ENCODE peak calls at places on chromosome 12, in eight cellular contexts. I, T, C, U, D, V, L and P are unnamed samples.

GRCh38 chr12:100573499-100574261 is at the start of gene GAS2L3:
- DNase-seq in T (peak), D (peak), C (peak), L (peak), I (no peak), V (peak), U (peak), P (peak)

GRCh38 chr12:58639323-58639934 is 280.9 kb downstream of the LRIG3 start:
- DNase-seq in T (no peak), L (no peak), U (no peak), D (no peak), C (peak), V (no peak), I (no peak), P (no peak)

GRCh38 chr12:64522316-64522715 is 70.4 kb downstream of the TBK1 start:
- DNase-seq in C (peak), T (no peak), V (peak), D (no peak), U (no peak), I (no peak), L (no peak), P (no peak)

GRCh38 chr12:2498961-2499500 is 295.7 kb upstream of the FKBP4 start:
- DNase-seq in D (no peak), C (no peak), V (no peak), T (no peak), L (no peak), I (no peak), U (no peak), P (no peak)

GRCh38 chr12:21599143-21599999 is 5.3 kb downstream of the GYS2 start:
- DNase-seq in I (no peak), T (no peak), C (no peak), D (no peak), L (no peak), V (no peak), U (no peak), P (no peak)

GRCh38 chr12:2052861-2053674 is at the start of gene CACNA1C:
- DNase-seq in U (peak), I (peak), C (peak), D (peak), L (peak), V (no peak), T (peak), P (no peak)

GRCh38 chr12:18217981-18218380 is 43.3 kb upstream of the PIK3C2G start:
- DNase-seq in L (no peak), D (no peak), C (peak), U (no peak), I (no peak), V (no peak), T (no peak), P (no peak)

GRCh38 chr12:4960030-4960429 is 50.3 kb downstream of the KCNA1 start:
- DNase-seq in I (no peak), U (no peak), D (peak), C (no peak), T (no peak), L (no peak), V (no peak), P (no peak)

GRCh38 chr12:92583910-92584309 is 118.9 kb upstream of the PLEKHG7 start:
- DNase-seq in T (no peak), L (no peak), I (no peak), D (no peak), V (no peak), C (no peak), U (no peak), P (no peak)

GRCh38 chr12:79597910-79598309 is 92.9 kb downstream of the PAWR start:
- DNase-seq in V (no peak), U (no peak), C (no peak), D (no peak), T (no peak), I (no peak), L (no peak), P (no peak)

GRCh38 chr12:3170423-3171194 is 93.4 kb downstream of the TSPAN9 start:
- DNase-seq in C (peak), V (no peak), L (no peak), U (no peak), D (no peak), T (peak), I (no peak), P (peak)

GRCh38 chr12:122687091-122687490 is 16.1 kb downstream of the HCAR2 start:
- DNase-seq in C (no peak), U (no peak), V (peak), D (no peak), T (no peak), L (no peak), I (no peak), P (no peak)

GRCh38 chr12:101924647-101925046 is 47.3 kb downstream of the DRAM1 start:
- DNase-seq in C (peak), D (peak), L (no peak), I (no peak), U (no peak), T (peak), V (no peak), P (no peak)

GRCh38 chr12:42482086-42482819 is 107.3 kb downstream of the PRICKLE1 start:
- DNase-seq in D (no peak), L (no peak), U (no peak), C (no peak), I (no peak), V (no peak), T (no peak), P (no peak)

GRCh38 chr12:120669055-120669828 is 17.7 kb upstream of the MLEC start:
- DNase-seq in T (no peak), U (no peak), D (peak), L (no peak), V (peak), I (no peak), C (peak), P (no peak)

GRCh38 chr12:12560587-12561304 is 1.9 kb downstream of the DUSP16 start:
- DNase-seq in I (peak), T (peak), D (peak), C (peak), U (no peak), V (peak), L (peak), P (no peak)

GRCh38 chr12:55816876-55817351 is 610 bp downstream of the SARNP start:
- DNase-seq in C (peak), U (no peak), L (no peak), V (no peak), T (no peak), I (no peak), D (no peak), P (no peak)